ENCODE peak calls at places on chromosome 21, in eight cellular contexts. O is cardiac muscle cell; C is IMR-90; D is colonic mucosa; L is CD8-positive, alpha-beta T cell; E is uterus; X is psoas muscle; R is tibial artery. Q is an unnamed sample.
A peak's percentile ranks its signal among the peaks of the same experiment; 100 is the strongest.

GRCh38 chr21:36321325-36322082 is 1.5 kb downstream of the MORC3 start:
- DNase-seq in O (peak; percentile 18), C (peak; percentile 35), D (no peak), L (no peak), E (no peak), X (no peak), R (no peak), Q (no peak)

GRCh38 chr21:29008373-29008772 is 10.8 kb downstream of the RWDD2B start:
- DNase-seq in O (no peak), C (no peak), D (no peak), L (no peak), E (no peak), X (no peak), R (no peak), Q (no peak)

GRCh38 chr21:42590431-42591131 is 62.8 kb upstream of the PDE9A start:
- DNase-seq in O (no peak), C (no peak), D (no peak), L (peak; percentile 62), E (no peak), X (no peak), R (no peak), Q (no peak)

GRCh38 chr21:35201799-35202198 is 152.7 kb upstream of the RUNX1 start:
- DNase-seq in O (no peak), C (no peak), D (no peak), L (no peak), E (no peak), X (no peak), R (no peak), Q (no peak)

GRCh38 chr21:18940791-18941190 is 537.2 kb upstream of the TMPRSS15 start:
- DNase-seq in O (no peak), C (no peak), D (no peak), L (no peak), E (no peak), X (no peak), R (no peak), Q (no peak)

GRCh38 chr21:37568415-37568814 is 201.8 kb downstream of the DYRK1A start:
- DNase-seq in O (no peak), C (no peak), D (no peak), L (peak; percentile 17), E (no peak), X (no peak), R (no peak), Q (no peak)

GRCh38 chr21:28821276-28822063 is 171.2 kb downstream of the LTN1 start:
- DNase-seq in O (no peak), C (no peak), D (no peak), L (no peak), E (no peak), X (no peak), R (no peak), Q (no peak)

GRCh38 chr21:46599251-46599572 is 5.7 kb downstream of the S100B start:
- DNase-seq in O (peak; percentile 93), C (peak; percentile 92), D (no peak), L (no peak), E (peak; percentile 57), X (no peak), R (no peak), Q (no peak)

GRCh38 chr21:40227111-40227510 is 359.9 kb downstream of the PCP4 start:
- DNase-seq in O (no peak), C (no peak), D (no peak), L (no peak), E (no peak), X (no peak), R (no peak), Q (no peak)

GRCh38 chr21:40936771-40937261 is 89.9 kb upstream of the DSCAM start:
- DNase-seq in O (no peak), C (no peak), D (no peak), L (no peak), E (no peak), X (peak; percentile 54), R (no peak), Q (peak; percentile 16)

GRCh38 chr21:41235214-41235613 is 67.3 kb downstream of the BACE2 start:
- DNase-seq in O (no peak), C (no peak), D (no peak), L (no peak), E (no peak), X (no peak), R (no peak), Q (no peak)

GRCh38 chr21:34345091-34345871 is 18.5 kb upstream of the KCNE2 start:
- DNase-seq in O (peak; percentile 37), C (peak; percentile 60), D (no peak), L (no peak), E (no peak), X (no peak), R (no peak), Q (no peak)

GRCh38 chr21:16569679-16570078 is 839.9 kb downstream of the USP25 start:
- DNase-seq in O (no peak), C (peak; percentile 39), D (no peak), L (no peak), E (no peak), X (no peak), R (no peak), Q (no peak)

DNA sequence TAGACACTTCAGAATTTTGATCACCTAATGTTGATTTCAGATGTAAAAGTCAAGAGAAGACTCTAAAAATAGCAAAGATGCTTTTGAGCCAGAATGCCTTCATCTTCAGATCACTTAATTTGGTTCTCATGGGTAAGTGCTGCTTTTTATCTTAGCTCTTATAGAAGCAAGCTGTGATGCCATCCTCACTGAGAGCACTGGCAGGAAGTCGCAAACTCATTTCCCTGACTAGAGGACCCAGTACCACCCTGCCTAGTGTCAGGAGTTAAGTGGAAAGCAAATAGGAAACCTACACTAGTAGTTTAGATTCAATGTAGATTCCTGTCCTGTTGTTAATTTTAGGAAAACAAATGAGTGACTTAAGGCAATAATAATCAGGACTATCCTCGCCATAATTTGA is 12.1 kb downstream of the IFNAR2 start:
- DNase-seq in O (no peak), C (no peak), D (no peak), L (no peak), E (no peak), X (no peak), R (no peak), Q (no peak)
- H3K9me3 ChIP-seq in O (no peaks in the 10 kb centered on the region), C (no peaks in the 10 kb centered on the region), D (no peaks in the 10 kb centered on the region), L (no peaks in the 10 kb centered on the region), E (no peaks in the 10 kb centered on the region), X (no peaks in the 10 kb centered on the region), R (no peaks in the 10 kb centered on the region), Q (no peaks in the 10 kb centered on the region)

GRCh38 chr21:14547834-14548513 is 1.9 kb upstream of the SAMSN1 start:
- DNase-seq in O (no peak), C (no peak), D (no peak), L (no peak), E (no peak), X (no peak), R (no peak), Q (no peak)

GRCh38 chr21:14548751-14549150 is 2.6 kb upstream of the SAMSN1 start:
- DNase-seq in O (peak; percentile 52), C (no peak), D (no peak), L (no peak), E (no peak), X (no peak), R (no peak), Q (no peak)

GRCh38 chr21:14543983-14544382 is 2.1 kb downstream of the SAMSN1 start:
- DNase-seq in O (no peak), C (no peak), D (no peak), L (no peak), E (no peak), X (no peak), R (no peak), Q (no peak)

GRCh38 chr21:14542638-14543037 is 3.5 kb downstream of the SAMSN1 start:
- DNase-seq in O (no peak), C (no peak), D (no peak), L (no peak), E (no peak), X (no peak), R (no peak), Q (no peak)

GRCh38 chr21:14545906-14546480 is at the start of gene SAMSN1:
- DNase-seq in O (peak; percentile 35), C (no peak), D (no peak), L (peak; percentile 67), E (no peak), X (no peak), R (no peak), Q (peak; percentile 20)
- H3K4me1 ChIP-seq in O (no peaks in the 10 kb centered on the region), C (no peaks in the 10 kb centered on the region), D (no peaks in the 10 kb centered on the region), L (peaks cover 41% of the 10 kb centered on the region), E (no peaks in the 10 kb centered on the region), X (no peaks in the 10 kb centered on the region), R (no peaks in the 10 kb centered on the region), Q (no peaks in the 10 kb centered on the region)

DNA sequence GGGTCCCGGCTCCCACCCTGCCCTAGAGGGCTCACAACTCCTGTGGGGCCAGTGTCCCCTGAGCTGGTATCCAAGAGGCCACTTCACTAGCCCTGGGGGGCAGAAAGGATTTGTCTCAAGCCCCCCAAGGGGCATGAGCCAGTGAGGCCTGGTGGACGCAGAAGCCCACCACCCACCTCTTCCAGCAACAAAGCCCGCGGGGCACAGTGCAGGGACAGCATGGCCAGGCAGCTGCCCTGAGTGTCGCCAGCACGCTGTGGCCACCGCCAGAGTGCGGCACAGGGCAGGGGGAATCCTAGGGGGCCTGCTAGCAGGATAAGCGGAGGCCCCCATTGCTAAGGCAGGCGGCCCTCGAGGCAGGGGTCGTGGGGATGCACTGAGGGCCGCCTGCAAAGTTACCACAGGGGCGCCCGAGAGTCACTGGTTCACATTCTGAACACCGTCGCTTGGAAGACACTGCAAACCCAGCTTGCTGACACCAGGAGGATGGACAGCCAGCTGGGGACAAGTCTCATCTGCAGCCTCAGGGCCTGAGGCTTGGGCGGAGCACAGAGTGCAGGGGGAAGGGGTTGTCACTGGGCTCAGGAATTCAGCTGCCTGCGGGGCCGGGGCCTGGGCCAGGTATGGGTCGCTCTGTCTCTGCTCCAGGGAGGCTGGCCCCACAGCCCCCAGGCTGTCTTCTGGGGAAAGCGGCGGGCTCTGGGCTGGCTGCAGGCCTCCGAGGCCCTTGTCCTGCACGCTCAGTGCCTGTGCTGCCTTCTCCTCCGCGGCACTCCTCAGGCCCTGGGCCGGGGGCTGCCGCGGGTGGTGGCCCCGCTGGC is 26.8 kb downstream of the SLC19A1 start:
- DNase-seq in O (no peak), C (no peak), D (no peak), L (no peak), E (no peak), X (peak; percentile 42), R (peak; percentile 62), Q (no peak)
- TF ChIP-seq CTCF in O (no peak), C (no peak), D (no peak), L (no peak), E (no peak), X (no peak), R (no peak), Q (no peak)

GRCh38 chr21:39084073-39084472 is 99.2 kb downstream of the PSMG1 start:
- DNase-seq in O (no peak), C (no peak), D (no peak), L (no peak), E (no peak), X (no peak), R (no peak), Q (no peak)

GRCh38 chr21:39084979-39085729 is 98.1 kb downstream of the PSMG1 start:
- DNase-seq in O (no peak), C (no peak), D (no peak), L (no peak), E (no peak), X (no peak), R (peak; percentile 57), Q (no peak)

GRCh38 chr21:39087238-39087975 is 95.8 kb downstream of the PSMG1 start:
- DNase-seq in O (no peak), C (no peak), D (no peak), L (no peak), E (no peak), X (peak; percentile 94), R (peak; percentile 77), Q (peak; percentile 97)

GRCh38 chr21:39086547-39086946 is 96.7 kb downstream of the PSMG1 start:
- DNase-seq in O (no peak), C (no peak), D (no peak), L (no peak), E (no peak), X (no peak), R (no peak), Q (no peak)

GRCh38 chr21:39085843-39086415 is 97.3 kb downstream of the PSMG1 start:
- DNase-seq in O (no peak), C (no peak), D (no peak), L (no peak), E (no peak), X (no peak), R (no peak), Q (peak; percentile 61)
- H3K9me3 ChIP-seq in O (no peaks in the 10 kb centered on the region), C (no peaks in the 10 kb centered on the region), D (no peaks in the 10 kb centered on the region), L (no peaks in the 10 kb centered on the region), E (no peaks in the 10 kb centered on the region), X (no peaks in the 10 kb centered on the region), R (no peaks in the 10 kb centered on the region), Q (no peaks in the 10 kb centered on the region)

Q was measured in gastrocnemius medialis.